ENCODE peak calls at places on chromosomes 4 and X, in eight cellular contexts. Z is ovary, Q is GM03348, P is ureter, Y is breast epithelium, C is tibial artery, H is HEK293T, M is astrocyte of the spinal cord. U is an unnamed sample.

GRCh38 chr4:85777908-85778808 is 303.2 kb downstream of the ARHGAP24 start:
- DNase-seq in Y (no peak), P (no peak), C (no peak), M (peak; percentile 67), Z (no peak), H (no peak), Q (no peak), U (no peak)

GRCh38 chr4:169305651-169306050 is 34.9 kb upstream of the SH3RF1 start:
- DNase-seq in M (peak; percentile 23), H (no peak), P (no peak), Z (no peak), C (no peak), Q (no peak), Y (no peak), U (peak; percentile 10)

GRCh38 chrX:43627669-43628068 is 28.4 kb upstream of the MAOA start:
- DNase-seq in H (no peak), M (no peak), Q (no peak), P (no peak), C (no peak), Y (no peak), Z (no peak), U (no peak)

GRCh38 chr4:24988776-24989175 is 42.0 kb downstream of the LGI2 start:
- DNase-seq in Z (no peak), H (peak; percentile 9), P (no peak), M (no peak), C (no peak), Y (no peak), Q (peak; percentile 76), U (peak; percentile 51)

GRCh38 chr4:133000012-133000411 is 149.1 kb upstream of the PCDH10 start:
- DNase-seq in Y (no peak), C (no peak), M (peak; percentile 33), P (no peak), Z (no peak), Q (no peak), H (no peak), U (no peak)

GRCh38 chrX:47489507-47490275 is 6.7 kb upstream of the ZNF41 start:
- DNase-seq in P (no peak), Z (no peak), Y (no peak), H (no peak), Q (no peak), C (no peak), M (no peak), U (no peak)

GRCh38 chr4:7867191-7867590 is 72.5 kb downstream of the AFAP1 start:
- DNase-seq in P (no peak), Z (no peak), Y (no peak), Q (no peak), C (no peak), H (no peak), M (no peak), U (no peak)

GRCh38 chr4:158255727-158256324 is 45.5 kb downstream of the TMEM144 start:
- DNase-seq in P (no peak), M (peak; percentile 68), Z (no peak), Q (peak; percentile 52), Y (no peak), H (peak; percentile 21), C (no peak), U (peak; percentile 70)

GRCh38 chrX:56994375-56995270 is 718 bp downstream of the SPIN3 start:
- DNase-seq in P (no peak), H (no peak), M (peak; percentile 1), Y (no peak), Z (peak; percentile 13), Q (peak; percentile 4), C (no peak), U (peak; percentile 13)

GRCh38 chr4:21765810-21766407 is 182.7 kb downstream of the KCNIP4 start:
- DNase-seq in Y (no peak), Z (no peak), M (peak; percentile 62), C (no peak), Q (peak; percentile 51), H (peak; percentile 17), P (no peak), U (peak; percentile 29)

GRCh38 chr4:162836773-162837172 is 329.9 kb downstream of the NAF1 start:
- DNase-seq in Z (no peak), P (no peak), C (no peak), H (no peak), Q (no peak), M (no peak), Y (no peak), U (no peak)

GRCh38 chr4:123064390-123064789 is 142.0 kb upstream of the NUDT6 start:
- DNase-seq in Q (no peak), C (no peak), M (no peak), H (no peak), Z (no peak), Y (no peak), P (no peak), U (peak; percentile 11)

GRCh38 chrX:6694977-6695376 is 160.1 kb upstream of the VCX3A start:
- DNase-seq in Y (no peak), M (no peak), Q (no peak), C (no peak), Z (no peak), P (no peak), H (no peak), U (no peak)

GRCh38 chrX:40573763-40574162 is 7.0 kb upstream of the ATP6AP2 start:
- DNase-seq in M (no peak), Q (no peak), H (no peak), Z (no peak), Y (no peak), P (no peak), C (no peak), U (peak; percentile 11)

GRCh38 chrX:121823406-121823805 is 776.0 kb downstream of the GLUD2 start:
- DNase-seq in Y (no peak), P (no peak), Q (no peak), M (no peak), Z (no peak), C (no peak), H (no peak), U (no peak)

GRCh38 chr4:76997454-76997853 is 47.9 kb downstream of the SEPTIN11 start:
- DNase-seq in Y (no peak), H (no peak), Q (no peak), C (no peak), P (no peak), Z (no peak), M (no peak), U (no peak)

GRCh38 chrX:3576886-3577516 is 136.4 kb downstream of the PRKX start:
- DNase-seq in P (no peak), Y (no peak), Q (peak; percentile 30), C (no peak), Z (no peak), M (no peak), H (no peak), U (peak; percentile 54)

GRCh38 chrX:12060489-12061260 is 77.6 kb upstream of the FRMPD4 start:
- DNase-seq in M (no peak), Z (no peak), C (no peak), Q (no peak), H (no peak), P (no peak), Y (no peak), U (no peak)

U was measured in IMR-90.